ENCODE peak calls at places on chromosomes 7 and 10, in nine cellular contexts. One of them, this sample, is unnamed.

GRCh38 chr7:139620676-139621344 is 97.3 kb downstream of the CLEC2L start:
- DNase-seq in BE2C: peak; percentile 66
- DNase-seq in activated CD8-positive, alpha-beta memory T cell treated with anti-CD3 and anti-CD28 coated beads, Interleukin-2, amount 50 U/mL, for 48 hours: peak; percentile 78
- DNase-seq in stimulated activated CD8-positive, alpha-beta memory T cell treated with anti-CD3 and anti-CD28 coated beads, Interleukin-12 subunit alpha, Interleukin-12 subunit beta, amount 100 ng/mL, for 4 hours: no peak
- DNase-seq in body of pancreas: peak; percentile 40
- DNase-seq in GM19239: peak; percentile 32
- DNase-seq in T-helper 1 cell: no peak
- DNase-seq in stimulated activated CD4-positive, alpha-beta T cell treated with anti-CD3 and anti-CD28 coated beads, TNF-alpha, amount 100 ng/mL, for 24 hours: peak; percentile 28
- DNase-seq in heart left ventricle: no peak
- DNase-seq in this sample: no peak

GRCh38 chr7:72038022-72038732 is 374.0 kb downstream of the CALN1 start:
- DNase-seq in stimulated activated CD8-positive, alpha-beta memory T cell treated with anti-CD3 and anti-CD28 coated beads, Interleukin-12 subunit alpha, Interleukin-12 subunit beta, amount 100 ng/mL, for 4 hours: no peak
- DNase-seq in heart left ventricle: no peak
- DNase-seq in activated CD8-positive, alpha-beta memory T cell treated with anti-CD3 and anti-CD28 coated beads, Interleukin-2, amount 50 U/mL, for 48 hours: no peak
- DNase-seq in GM19239: no peak
- DNase-seq in body of pancreas: no peak
- DNase-seq in BE2C: no peak
- DNase-seq in T-helper 1 cell: no peak
- DNase-seq in stimulated activated CD4-positive, alpha-beta T cell treated with anti-CD3 and anti-CD28 coated beads, TNF-alpha, amount 100 ng/mL, for 24 hours: no peak
- DNase-seq in this sample: no peak

GRCh38 chr7:41003031-41003925 is 699.6 kb downstream of the INHBA start:
- DNase-seq in body of pancreas: no peak
- DNase-seq in heart left ventricle: no peak
- DNase-seq in stimulated activated CD8-positive, alpha-beta memory T cell treated with anti-CD3 and anti-CD28 coated beads, Interleukin-12 subunit alpha, Interleukin-12 subunit beta, amount 100 ng/mL, for 4 hours: no peak
- DNase-seq in stimulated activated CD4-positive, alpha-beta T cell treated with anti-CD3 and anti-CD28 coated beads, TNF-alpha, amount 100 ng/mL, for 24 hours: no peak
- DNase-seq in T-helper 1 cell: no peak
- DNase-seq in GM19239: no peak
- DNase-seq in BE2C: peak; percentile 56
- DNase-seq in activated CD8-positive, alpha-beta memory T cell treated with anti-CD3 and anti-CD28 coated beads, Interleukin-2, amount 50 U/mL, for 48 hours: peak; percentile 76
- DNase-seq in this sample: no peak

GRCh38 chr7:114081606-114082425 is 163.0 kb upstream of the PPP1R3A start:
- DNase-seq in activated CD8-positive, alpha-beta memory T cell treated with anti-CD3 and anti-CD28 coated beads, Interleukin-2, amount 50 U/mL, for 48 hours: no peak
- DNase-seq in GM19239: no peak
- DNase-seq in stimulated activated CD8-positive, alpha-beta memory T cell treated with anti-CD3 and anti-CD28 coated beads, Interleukin-12 subunit alpha, Interleukin-12 subunit beta, amount 100 ng/mL, for 4 hours: no peak
- DNase-seq in stimulated activated CD4-positive, alpha-beta T cell treated with anti-CD3 and anti-CD28 coated beads, TNF-alpha, amount 100 ng/mL, for 24 hours: no peak
- DNase-seq in T-helper 1 cell: no peak
- DNase-seq in heart left ventricle: no peak
- DNase-seq in body of pancreas: peak; percentile 47
- DNase-seq in BE2C: no peak
- DNase-seq in this sample: no peak

GRCh38 chr7:102146989-102147388 is 139.7 kb upstream of the SH2B2 start:
- DNase-seq in activated CD8-positive, alpha-beta memory T cell treated with anti-CD3 and anti-CD28 coated beads, Interleukin-2, amount 50 U/mL, for 48 hours: no peak
- DNase-seq in stimulated activated CD8-positive, alpha-beta memory T cell treated with anti-CD3 and anti-CD28 coated beads, Interleukin-12 subunit alpha, Interleukin-12 subunit beta, amount 100 ng/mL, for 4 hours: no peak
- DNase-seq in body of pancreas: peak; percentile 29
- DNase-seq in T-helper 1 cell: no peak
- DNase-seq in stimulated activated CD4-positive, alpha-beta T cell treated with anti-CD3 and anti-CD28 coated beads, TNF-alpha, amount 100 ng/mL, for 24 hours: no peak
- DNase-seq in BE2C: no peak
- DNase-seq in heart left ventricle: no peak
- DNase-seq in GM19239: no peak
- DNase-seq in this sample: no peak

GRCh38 chr7:86913709-86914108 is 145.7 kb downstream of the ELAPOR2 start:
- DNase-seq in GM19239: no peak
- DNase-seq in heart left ventricle: no peak
- DNase-seq in stimulated activated CD4-positive, alpha-beta T cell treated with anti-CD3 and anti-CD28 coated beads, TNF-alpha, amount 100 ng/mL, for 24 hours: no peak
- DNase-seq in stimulated activated CD8-positive, alpha-beta memory T cell treated with anti-CD3 and anti-CD28 coated beads, Interleukin-12 subunit alpha, Interleukin-12 subunit beta, amount 100 ng/mL, for 4 hours: no peak
- DNase-seq in body of pancreas: no peak
- DNase-seq in activated CD8-positive, alpha-beta memory T cell treated with anti-CD3 and anti-CD28 coated beads, Interleukin-2, amount 50 U/mL, for 48 hours: no peak
- DNase-seq in BE2C: no peak
- DNase-seq in T-helper 1 cell: no peak
- DNase-seq in this sample: no peak

GRCh38 chr10:7409045-7409731 is 1.6 kb downstream of the SFMBT2 start:
- DNase-seq in GM19239: no peak
- DNase-seq in BE2C: peak; percentile 63
- DNase-seq in body of pancreas: peak; percentile 7
- DNase-seq in stimulated activated CD4-positive, alpha-beta T cell treated with anti-CD3 and anti-CD28 coated beads, TNF-alpha, amount 100 ng/mL, for 24 hours: peak; percentile 21
- DNase-seq in heart left ventricle: peak; percentile 57
- DNase-seq in T-helper 1 cell: no peak
- DNase-seq in activated CD8-positive, alpha-beta memory T cell treated with anti-CD3 and anti-CD28 coated beads, Interleukin-2, amount 50 U/mL, for 48 hours: peak; percentile 75
- DNase-seq in stimulated activated CD8-positive, alpha-beta memory T cell treated with anti-CD3 and anti-CD28 coated beads, Interleukin-12 subunit alpha, Interleukin-12 subunit beta, amount 100 ng/mL, for 4 hours: peak; percentile 26
- DNase-seq in this sample: no peak

GRCh38 chr10:43712821-43713584 is 64.3 kb upstream of the ZNF32 start:
- DNase-seq in activated CD8-positive, alpha-beta memory T cell treated with anti-CD3 and anti-CD28 coated beads, Interleukin-2, amount 50 U/mL, for 48 hours: no peak
- DNase-seq in BE2C: no peak
- DNase-seq in stimulated activated CD4-positive, alpha-beta T cell treated with anti-CD3 and anti-CD28 coated beads, TNF-alpha, amount 100 ng/mL, for 24 hours: no peak
- DNase-seq in GM19239: no peak
- DNase-seq in stimulated activated CD8-positive, alpha-beta memory T cell treated with anti-CD3 and anti-CD28 coated beads, Interleukin-12 subunit alpha, Interleukin-12 subunit beta, amount 100 ng/mL, for 4 hours: no peak
- DNase-seq in body of pancreas: no peak
- DNase-seq in heart left ventricle: no peak
- DNase-seq in T-helper 1 cell: no peak
- DNase-seq in this sample: no peak

GRCh38 chr7:116709336-116709735 is 37.3 kb downstream of the MET start:
- DNase-seq in body of pancreas: no peak
- DNase-seq in T-helper 1 cell: no peak
- DNase-seq in heart left ventricle: no peak
- DNase-seq in activated CD8-positive, alpha-beta memory T cell treated with anti-CD3 and anti-CD28 coated beads, Interleukin-2, amount 50 U/mL, for 48 hours: no peak
- DNase-seq in BE2C: no peak
- DNase-seq in stimulated activated CD4-positive, alpha-beta T cell treated with anti-CD3 and anti-CD28 coated beads, TNF-alpha, amount 100 ng/mL, for 24 hours: no peak
- DNase-seq in stimulated activated CD8-positive, alpha-beta memory T cell treated with anti-CD3 and anti-CD28 coated beads, Interleukin-12 subunit alpha, Interleukin-12 subunit beta, amount 100 ng/mL, for 4 hours: no peak
- DNase-seq in GM19239: no peak
- DNase-seq in this sample: no peak

GRCh38 chr7:47621985-47622561 is 40.2 kb upstream of the TNS3 start:
- DNase-seq in heart left ventricle: no peak
- DNase-seq in stimulated activated CD8-positive, alpha-beta memory T cell treated with anti-CD3 and anti-CD28 coated beads, Interleukin-12 subunit alpha, Interleukin-12 subunit beta, amount 100 ng/mL, for 4 hours: no peak
- DNase-seq in body of pancreas: no peak
- DNase-seq in T-helper 1 cell: no peak
- DNase-seq in stimulated activated CD4-positive, alpha-beta T cell treated with anti-CD3 and anti-CD28 coated beads, TNF-alpha, amount 100 ng/mL, for 24 hours: no peak
- DNase-seq in activated CD8-positive, alpha-beta memory T cell treated with anti-CD3 and anti-CD28 coated beads, Interleukin-2, amount 50 U/mL, for 48 hours: no peak
- DNase-seq in GM19239: no peak
- DNase-seq in BE2C: no peak
- DNase-seq in this sample: no peak

GRCh38 chr10:5596611-5597341 is 69.6 kb downstream of the ASB13 start:
- DNase-seq in BE2C: no peak
- DNase-seq in body of pancreas: no peak
- DNase-seq in GM19239: no peak
- DNase-seq in activated CD8-positive, alpha-beta memory T cell treated with anti-CD3 and anti-CD28 coated beads, Interleukin-2, amount 50 U/mL, for 48 hours: no peak
- DNase-seq in stimulated activated CD4-positive, alpha-beta T cell treated with anti-CD3 and anti-CD28 coated beads, TNF-alpha, amount 100 ng/mL, for 24 hours: no peak
- DNase-seq in stimulated activated CD8-positive, alpha-beta memory T cell treated with anti-CD3 and anti-CD28 coated beads, Interleukin-12 subunit alpha, Interleukin-12 subunit beta, amount 100 ng/mL, for 4 hours: no peak
- DNase-seq in heart left ventricle: no peak
- DNase-seq in T-helper 1 cell: no peak
- DNase-seq in this sample: no peak

GRCh38 chr10:14507156-14507555 is 176.4 kb upstream of the FRMD4A start:
- DNase-seq in activated CD8-positive, alpha-beta memory T cell treated with anti-CD3 and anti-CD28 coated beads, Interleukin-2, amount 50 U/mL, for 48 hours: no peak
- DNase-seq in heart left ventricle: no peak
- DNase-seq in stimulated activated CD8-positive, alpha-beta memory T cell treated with anti-CD3 and anti-CD28 coated beads, Interleukin-12 subunit alpha, Interleukin-12 subunit beta, amount 100 ng/mL, for 4 hours: no peak
- DNase-seq in T-helper 1 cell: no peak
- DNase-seq in GM19239: no peak
- DNase-seq in body of pancreas: no peak
- DNase-seq in BE2C: no peak
- DNase-seq in stimulated activated CD4-positive, alpha-beta T cell treated with anti-CD3 and anti-CD28 coated beads, TNF-alpha, amount 100 ng/mL, for 24 hours: no peak
- DNase-seq in this sample: no peak

GRCh38 chr10:2992401-2993198 is 74.7 kb upstream of the PFKP start:
- DNase-seq in T-helper 1 cell: no peak
- DNase-seq in body of pancreas: no peak
- DNase-seq in stimulated activated CD8-positive, alpha-beta memory T cell treated with anti-CD3 and anti-CD28 coated beads, Interleukin-12 subunit alpha, Interleukin-12 subunit beta, amount 100 ng/mL, for 4 hours: no peak
- DNase-seq in heart left ventricle: no peak
- DNase-seq in stimulated activated CD4-positive, alpha-beta T cell treated with anti-CD3 and anti-CD28 coated beads, TNF-alpha, amount 100 ng/mL, for 24 hours: no peak
- DNase-seq in BE2C: no peak
- DNase-seq in GM19239: no peak
- DNase-seq in activated CD8-positive, alpha-beta memory T cell treated with anti-CD3 and anti-CD28 coated beads, Interleukin-2, amount 50 U/mL, for 48 hours: no peak
- DNase-seq in this sample: no peak

GRCh38 chr10:71830726-71831125 is 20.3 kb downstream of the PSAP start:
- DNase-seq in T-helper 1 cell: no peak
- DNase-seq in heart left ventricle: no peak
- DNase-seq in stimulated activated CD8-positive, alpha-beta memory T cell treated with anti-CD3 and anti-CD28 coated beads, Interleukin-12 subunit alpha, Interleukin-12 subunit beta, amount 100 ng/mL, for 4 hours: no peak
- DNase-seq in stimulated activated CD4-positive, alpha-beta T cell treated with anti-CD3 and anti-CD28 coated beads, TNF-alpha, amount 100 ng/mL, for 24 hours: no peak
- DNase-seq in activated CD8-positive, alpha-beta memory T cell treated with anti-CD3 and anti-CD28 coated beads, Interleukin-2, amount 50 U/mL, for 48 hours: no peak
- DNase-seq in BE2C: no peak
- DNase-seq in body of pancreas: no peak
- DNase-seq in GM19239: no peak
- DNase-seq in this sample: no peak

GRCh38 chr7:112573302-112574039 is 92.7 kb downstream of the LSMEM1 start:
- DNase-seq in stimulated activated CD8-positive, alpha-beta memory T cell treated with anti-CD3 and anti-CD28 coated beads, Interleukin-12 subunit alpha, Interleukin-12 subunit beta, amount 100 ng/mL, for 4 hours: no peak
- DNase-seq in heart left ventricle: no peak
- DNase-seq in GM19239: no peak
- DNase-seq in stimulated activated CD4-positive, alpha-beta T cell treated with anti-CD3 and anti-CD28 coated beads, TNF-alpha, amount 100 ng/mL, for 24 hours: no peak
- DNase-seq in T-helper 1 cell: no peak
- DNase-seq in body of pancreas: no peak
- DNase-seq in activated CD8-positive, alpha-beta memory T cell treated with anti-CD3 and anti-CD28 coated beads, Interleukin-2, amount 50 U/mL, for 48 hours: no peak
- DNase-seq in BE2C: peak; percentile 57
- DNase-seq in this sample: no peak

GRCh38 chr10:133565441-133566294 is at the start of gene SYCE1:
- DNase-seq in activated CD8-positive, alpha-beta memory T cell treated with anti-CD3 and anti-CD28 coated beads, Interleukin-2, amount 50 U/mL, for 48 hours: no peak
- DNase-seq in stimulated activated CD8-positive, alpha-beta memory T cell treated with anti-CD3 and anti-CD28 coated beads, Interleukin-12 subunit alpha, Interleukin-12 subunit beta, amount 100 ng/mL, for 4 hours: no peak
- DNase-seq in GM19239: no peak
- DNase-seq in BE2C: no peak
- DNase-seq in heart left ventricle: no peak
- DNase-seq in T-helper 1 cell: no peak
- DNase-seq in stimulated activated CD4-positive, alpha-beta T cell treated with anti-CD3 and anti-CD28 coated beads, TNF-alpha, amount 100 ng/mL, for 24 hours: no peak
- DNase-seq in body of pancreas: peak; percentile 18
- DNase-seq in this sample: no peak

GRCh38 chr7:70463332-70463938 is 668.5 kb upstream of the GALNT17 start:
- DNase-seq in T-helper 1 cell: no peak
- DNase-seq in BE2C: no peak
- DNase-seq in activated CD8-positive, alpha-beta memory T cell treated with anti-CD3 and anti-CD28 coated beads, Interleukin-2, amount 50 U/mL, for 48 hours: no peak
- DNase-seq in stimulated activated CD4-positive, alpha-beta T cell treated with anti-CD3 and anti-CD28 coated beads, TNF-alpha, amount 100 ng/mL, for 24 hours: no peak
- DNase-seq in heart left ventricle: no peak
- DNase-seq in body of pancreas: peak; percentile 5
- DNase-seq in GM19239: no peak
- DNase-seq in stimulated activated CD8-positive, alpha-beta memory T cell treated with anti-CD3 and anti-CD28 coated beads, Interleukin-12 subunit alpha, Interleukin-12 subunit beta, amount 100 ng/mL, for 4 hours: no peak
- DNase-seq in this sample: no peak

GRCh38 chr7:36651404-36651803 is 72.9 kb downstream of the AOAH start:
- DNase-seq in heart left ventricle: no peak
- DNase-seq in stimulated activated CD8-positive, alpha-beta memory T cell treated with anti-CD3 and anti-CD28 coated beads, Interleukin-12 subunit alpha, Interleukin-12 subunit beta, amount 100 ng/mL, for 4 hours: no peak
- DNase-seq in BE2C: no peak
- DNase-seq in body of pancreas: no peak
- DNase-seq in stimulated activated CD4-positive, alpha-beta T cell treated with anti-CD3 and anti-CD28 coated beads, TNF-alpha, amount 100 ng/mL, for 24 hours: no peak
- DNase-seq in GM19239: no peak
- DNase-seq in T-helper 1 cell: no peak
- DNase-seq in activated CD8-positive, alpha-beta memory T cell treated with anti-CD3 and anti-CD28 coated beads, Interleukin-2, amount 50 U/mL, for 48 hours: no peak
- DNase-seq in this sample: no peak

GRCh38 chr10:79403441-79404230 is 41.8 kb downstream of the ZCCHC24 start:
- DNase-seq in GM19239: no peak
- DNase-seq in body of pancreas: no peak
- DNase-seq in stimulated activated CD4-positive, alpha-beta T cell treated with anti-CD3 and anti-CD28 coated beads, TNF-alpha, amount 100 ng/mL, for 24 hours: no peak
- DNase-seq in BE2C: peak; percentile 3
- DNase-seq in heart left ventricle: peak; percentile 80
- DNase-seq in stimulated activated CD8-positive, alpha-beta memory T cell treated with anti-CD3 and anti-CD28 coated beads, Interleukin-12 subunit alpha, Interleukin-12 subunit beta, amount 100 ng/mL, for 4 hours: no peak
- DNase-seq in T-helper 1 cell: no peak
- DNase-seq in activated CD8-positive, alpha-beta memory T cell treated with anti-CD3 and anti-CD28 coated beads, Interleukin-2, amount 50 U/mL, for 48 hours: no peak
- DNase-seq in this sample: no peak

GRCh38 chr7:130242198-130243014 is 24.3 kb upstream of the CPA2 start:
- DNase-seq in stimulated activated CD8-positive, alpha-beta memory T cell treated with anti-CD3 and anti-CD28 coated beads, Interleukin-12 subunit alpha, Interleukin-12 subunit beta, amount 100 ng/mL, for 4 hours: peak; percentile 13
- DNase-seq in T-helper 1 cell: no peak
- DNase-seq in GM19239: peak; percentile 39
- DNase-seq in body of pancreas: peak; percentile 68
- DNase-seq in stimulated activated CD4-positive, alpha-beta T cell treated with anti-CD3 and anti-CD28 coated beads, TNF-alpha, amount 100 ng/mL, for 24 hours: peak; percentile 39
- DNase-seq in heart left ventricle: peak; percentile 71
- DNase-seq in BE2C: peak; percentile 72
- DNase-seq in activated CD8-positive, alpha-beta memory T cell treated with anti-CD3 and anti-CD28 coated beads, Interleukin-2, amount 50 U/mL, for 48 hours: peak; percentile 76
- DNase-seq in this sample: no peak

GRCh38 chr7:134943785-134944400 is 42.4 kb upstream of the AGBL3 start:
- DNase-seq in BE2C: no peak
- DNase-seq in GM19239: no peak
- DNase-seq in heart left ventricle: no peak
- DNase-seq in body of pancreas: no peak
- DNase-seq in stimulated activated CD4-positive, alpha-beta T cell treated with anti-CD3 and anti-CD28 coated beads, TNF-alpha, amount 100 ng/mL, for 24 hours: no peak
- DNase-seq in activated CD8-positive, alpha-beta memory T cell treated with anti-CD3 and anti-CD28 coated beads, Interleukin-2, amount 50 U/mL, for 48 hours: no peak
- DNase-seq in stimulated activated CD8-positive, alpha-beta memory T cell treated with anti-CD3 and anti-CD28 coated beads, Interleukin-12 subunit alpha, Interleukin-12 subunit beta, amount 100 ng/mL, for 4 hours: no peak
- DNase-seq in T-helper 1 cell: no peak
- DNase-seq in this sample: no peak

GRCh38 chr10:97788552-97789442 is 17.0 kb upstream of the SFRP5 start:
- DNase-seq in GM19239: no peak
- DNase-seq in stimulated activated CD4-positive, alpha-beta T cell treated with anti-CD3 and anti-CD28 coated beads, TNF-alpha, amount 100 ng/mL, for 24 hours: no peak
- DNase-seq in body of pancreas: peak; percentile 94
- DNase-seq in heart left ventricle: peak; percentile 55
- DNase-seq in stimulated activated CD8-positive, alpha-beta memory T cell treated with anti-CD3 and anti-CD28 coated beads, Interleukin-12 subunit alpha, Interleukin-12 subunit beta, amount 100 ng/mL, for 4 hours: no peak
- DNase-seq in T-helper 1 cell: no peak
- DNase-seq in activated CD8-positive, alpha-beta memory T cell treated with anti-CD3 and anti-CD28 coated beads, Interleukin-2, amount 50 U/mL, for 48 hours: no peak
- DNase-seq in BE2C: peak; percentile 73
- DNase-seq in this sample: no peak

GRCh38 chr7:55109384-55110167 is 90.8 kb downstream of the EGFR start:
- DNase-seq in heart left ventricle: no peak
- DNase-seq in BE2C: no peak
- DNase-seq in stimulated activated CD4-positive, alpha-beta T cell treated with anti-CD3 and anti-CD28 coated beads, TNF-alpha, amount 100 ng/mL, for 24 hours: no peak
- DNase-seq in stimulated activated CD8-positive, alpha-beta memory T cell treated with anti-CD3 and anti-CD28 coated beads, Interleukin-12 subunit alpha, Interleukin-12 subunit beta, amount 100 ng/mL, for 4 hours: no peak
- DNase-seq in T-helper 1 cell: no peak
- DNase-seq in activated CD8-positive, alpha-beta memory T cell treated with anti-CD3 and anti-CD28 coated beads, Interleukin-2, amount 50 U/mL, for 48 hours: no peak
- DNase-seq in body of pancreas: no peak
- DNase-seq in GM19239: no peak
- DNase-seq in this sample: no peak

GRCh38 chr10:131062621-131063260 is 248.8 kb downstream of the TCERG1L start:
- DNase-seq in activated CD8-positive, alpha-beta memory T cell treated with anti-CD3 and anti-CD28 coated beads, Interleukin-2, amount 50 U/mL, for 48 hours: no peak
- DNase-seq in heart left ventricle: no peak
- DNase-seq in stimulated activated CD4-positive, alpha-beta T cell treated with anti-CD3 and anti-CD28 coated beads, TNF-alpha, amount 100 ng/mL, for 24 hours: no peak
- DNase-seq in GM19239: no peak
- DNase-seq in BE2C: no peak
- DNase-seq in T-helper 1 cell: no peak
- DNase-seq in stimulated activated CD8-positive, alpha-beta memory T cell treated with anti-CD3 and anti-CD28 coated beads, Interleukin-12 subunit alpha, Interleukin-12 subunit beta, amount 100 ng/mL, for 4 hours: no peak
- DNase-seq in body of pancreas: no peak
- DNase-seq in this sample: no peak

GRCh38 chr7:106050743-106051110 is 61.4 kb downstream of the SYPL1 start:
- DNase-seq in GM19239: no peak
- DNase-seq in stimulated activated CD4-positive, alpha-beta T cell treated with anti-CD3 and anti-CD28 coated beads, TNF-alpha, amount 100 ng/mL, for 24 hours: no peak
- DNase-seq in heart left ventricle: no peak
- DNase-seq in T-helper 1 cell: no peak
- DNase-seq in activated CD8-positive, alpha-beta memory T cell treated with anti-CD3 and anti-CD28 coated beads, Interleukin-2, amount 50 U/mL, for 48 hours: no peak
- DNase-seq in BE2C: no peak
- DNase-seq in body of pancreas: no peak
- DNase-seq in stimulated activated CD8-positive, alpha-beta memory T cell treated with anti-CD3 and anti-CD28 coated beads, Interleukin-12 subunit alpha, Interleukin-12 subunit beta, amount 100 ng/mL, for 4 hours: no peak
- DNase-seq in this sample: no peak

GRCh38 chr10:132814469-132814856 is 28.5 kb upstream of the NKX6-2 start:
- DNase-seq in stimulated activated CD8-positive, alpha-beta memory T cell treated with anti-CD3 and anti-CD28 coated beads, Interleukin-12 subunit alpha, Interleukin-12 subunit beta, amount 100 ng/mL, for 4 hours: no peak
- DNase-seq in T-helper 1 cell: no peak
- DNase-seq in GM19239: no peak
- DNase-seq in heart left ventricle: no peak
- DNase-seq in stimulated activated CD4-positive, alpha-beta T cell treated with anti-CD3 and anti-CD28 coated beads, TNF-alpha, amount 100 ng/mL, for 24 hours: no peak
- DNase-seq in BE2C: no peak
- DNase-seq in activated CD8-positive, alpha-beta memory T cell treated with anti-CD3 and anti-CD28 coated beads, Interleukin-2, amount 50 U/mL, for 48 hours: no peak
- DNase-seq in body of pancreas: no peak
- DNase-seq in this sample: no peak

GRCh38 chr7:139494835-139495568 is 11.5 kb upstream of the KLRG2 start:
- DNase-seq in stimulated activated CD8-positive, alpha-beta memory T cell treated with anti-CD3 and anti-CD28 coated beads, Interleukin-12 subunit alpha, Interleukin-12 subunit beta, amount 100 ng/mL, for 4 hours: no peak
- DNase-seq in heart left ventricle: no peak
- DNase-seq in body of pancreas: no peak
- DNase-seq in stimulated activated CD4-positive, alpha-beta T cell treated with anti-CD3 and anti-CD28 coated beads, TNF-alpha, amount 100 ng/mL, for 24 hours: no peak
- DNase-seq in activated CD8-positive, alpha-beta memory T cell treated with anti-CD3 and anti-CD28 coated beads, Interleukin-2, amount 50 U/mL, for 48 hours: no peak
- DNase-seq in T-helper 1 cell: no peak
- DNase-seq in GM19239: peak; percentile 61
- DNase-seq in BE2C: no peak
- DNase-seq in this sample: no peak

GRCh38 chr7:45456105-45456504 is 118.1 kb upstream of the ADCY1 start:
- DNase-seq in stimulated activated CD4-positive, alpha-beta T cell treated with anti-CD3 and anti-CD28 coated beads, TNF-alpha, amount 100 ng/mL, for 24 hours: no peak
- DNase-seq in heart left ventricle: no peak
- DNase-seq in activated CD8-positive, alpha-beta memory T cell treated with anti-CD3 and anti-CD28 coated beads, Interleukin-2, amount 50 U/mL, for 48 hours: no peak
- DNase-seq in GM19239: no peak
- DNase-seq in stimulated activated CD8-positive, alpha-beta memory T cell treated with anti-CD3 and anti-CD28 coated beads, Interleukin-12 subunit alpha, Interleukin-12 subunit beta, amount 100 ng/mL, for 4 hours: no peak
- DNase-seq in T-helper 1 cell: no peak
- DNase-seq in BE2C: no peak
- DNase-seq in body of pancreas: no peak
- DNase-seq in this sample: no peak

GRCh38 chr10:125661942-125662515 is 20.9 kb downstream of the TEX36 start:
- DNase-seq in BE2C: no peak
- DNase-seq in stimulated activated CD8-positive, alpha-beta memory T cell treated with anti-CD3 and anti-CD28 coated beads, Interleukin-12 subunit alpha, Interleukin-12 subunit beta, amount 100 ng/mL, for 4 hours: no peak
- DNase-seq in heart left ventricle: no peak
- DNase-seq in stimulated activated CD4-positive, alpha-beta T cell treated with anti-CD3 and anti-CD28 coated beads, TNF-alpha, amount 100 ng/mL, for 24 hours: no peak
- DNase-seq in activated CD8-positive, alpha-beta memory T cell treated with anti-CD3 and anti-CD28 coated beads, Interleukin-2, amount 50 U/mL, for 48 hours: no peak
- DNase-seq in T-helper 1 cell: no peak
- DNase-seq in body of pancreas: no peak
- DNase-seq in GM19239: no peak
- DNase-seq in this sample: no peak

GRCh38 chr10:73648252-73648651 is 7.0 kb upstream of the MYOZ1 start:
- DNase-seq in stimulated activated CD4-positive, alpha-beta T cell treated with anti-CD3 and anti-CD28 coated beads, TNF-alpha, amount 100 ng/mL, for 24 hours: no peak
- DNase-seq in GM19239: no peak
- DNase-seq in BE2C: peak; percentile 20
- DNase-seq in heart left ventricle: peak; percentile 65
- DNase-seq in activated CD8-positive, alpha-beta memory T cell treated with anti-CD3 and anti-CD28 coated beads, Interleukin-2, amount 50 U/mL, for 48 hours: peak; percentile 57
- DNase-seq in T-helper 1 cell: no peak
- DNase-seq in stimulated activated CD8-positive, alpha-beta memory T cell treated with anti-CD3 and anti-CD28 coated beads, Interleukin-12 subunit alpha, Interleukin-12 subunit beta, amount 100 ng/mL, for 4 hours: no peak
- DNase-seq in body of pancreas: no peak
- DNase-seq in this sample: no peak

GRCh38 chr7:27661776-27662489 is 750 bp downstream of the HIBADH start:
- DNase-seq in BE2C: peak; percentile 25
- DNase-seq in body of pancreas: peak; percentile 35
- DNase-seq in stimulated activated CD4-positive, alpha-beta T cell treated with anti-CD3 and anti-CD28 coated beads, TNF-alpha, amount 100 ng/mL, for 24 hours: no peak
- DNase-seq in activated CD8-positive, alpha-beta memory T cell treated with anti-CD3 and anti-CD28 coated beads, Interleukin-2, amount 50 U/mL, for 48 hours: peak; percentile 69
- DNase-seq in stimulated activated CD8-positive, alpha-beta memory T cell treated with anti-CD3 and anti-CD28 coated beads, Interleukin-12 subunit alpha, Interleukin-12 subunit beta, amount 100 ng/mL, for 4 hours: peak; percentile 11
- DNase-seq in T-helper 1 cell: no peak
- DNase-seq in heart left ventricle: peak; percentile 60
- DNase-seq in GM19239: peak; percentile 4
- DNase-seq in this sample: no peak

This sample was measured in mesenteric fat pad.